ENCODE peak calls at places on chromosomes 16 and 17, in six cellular contexts. I is KBM-7, O is stomach, P is NCI-H1092, E is left ventricle myocardium inferior, S is H54. N is an unnamed sample.

GRCh38 chr17:1961187-1961586 is 63.9 kb downstream of the RTN4RL1 start:
- DNase-seq in I (no peak), O (no peak), P (no peak), S (no peak), E (no peak), N (no peak)

GRCh38 chr17:14579716-14580115 is 278.8 kb downstream of the HS3ST3B1 start:
- DNase-seq in P (no peak), E (no peak), S (no peak), O (no peak), I (no peak), N (no peak)

GRCh38 chr16:50245417-50246298 is 20.7 kb upstream of the ADCY7 start:
- DNase-seq in P (no peak), E (no peak), O (peak), I (peak), S (peak), N (peak)

GRCh38 chr16:14240216-14240843 is 169.2 kb downstream of the MRTFB start:
- DNase-seq in E (no peak), I (peak), O (no peak), S (no peak), P (no peak), N (no peak)

GRCh38 chr17:45302649-45303173 is 14.1 kb downstream of the MAP3K14 start:
- DNase-seq in O (no peak), I (peak), S (no peak), E (peak), P (no peak), N (peak)

GRCh38 chr17:65855245-65855644 is 293.8 kb upstream of the AXIN2 start:
- DNase-seq in I (no peak), O (no peak), P (no peak), E (no peak), S (peak), N (no peak)

GRCh38 chr16:3520398-3520797 is 19.6 kb downstream of the CLUAP1 start:
- DNase-seq in S (no peak), I (no peak), O (no peak), E (no peak), P (no peak), N (no peak)

GRCh38 chr17:39231587-39232551 is 6.1 kb upstream of the STAC2 start:
- DNase-seq in S (no peak), E (peak), O (peak), P (no peak), I (peak), N (peak)

GRCh38 chr16:84959045-84959576 is 52.2 kb downstream of the ZDHHC7 start:
- DNase-seq in I (no peak), O (no peak), E (no peak), P (no peak), S (no peak), N (no peak)